ENCODE peak calls at places on chromosomes 1 and 21, in seven cellular contexts. H, S, F, W, U, J and I are unnamed samples.

GRCh38 chr1:60527567-60527966 is 454.0 kb upstream of the C1orf87 start:
- DNase-seq in U (no peak), H (no peak), J (no peak), W (no peak), F (no peak), S (no peak), I (no peak)

GRCh38 chr1:246785536-246786111 is 61.4 kb downstream of the SCCPDH start:
- DNase-seq in U (no peak), H (no peak), W (peak; percentile 11), S (no peak), F (no peak), J (no peak), I (no peak)

GRCh38 chr1:155053531-155054105 is 2.5 kb downstream of the ADAM15 start:
- DNase-seq in S (no peak), F (no peak), H (no peak), U (no peak), J (no peak), W (no peak), I (no peak)

GRCh38 chr1:33241866-33242265 is 14.4 kb upstream of the ZNF362 start:
- DNase-seq in W (no peak), S (no peak), F (no peak), J (no peak), U (no peak), H (no peak), I (no peak)

GRCh38 chr1:14977338-14977931 is 176.1 kb upstream of the TMEM51 start:
- DNase-seq in U (no peak), S (no peak), H (no peak), W (no peak), J (no peak), F (no peak), I (no peak)

GRCh38 chr1:184270556-184270955 is 116.3 kb upstream of the C1orf21 start:
- DNase-seq in W (no peak), J (no peak), S (no peak), F (no peak), U (no peak), H (no peak), I (no peak)

GRCh38 chr1:29876441-29876840 is 640.1 kb downstream of the PTPRU start:
- DNase-seq in U (no peak), H (no peak), S (no peak), F (no peak), W (no peak), J (no peak), I (no peak)

GRCh38 chr1:161838885-161839284 is 72.8 kb downstream of the ATF6 start:
- DNase-seq in W (no peak), J (no peak), F (no peak), S (no peak), H (no peak), U (no peak), I (no peak)

GRCh38 chr21:41290106-41290799 is 26.3 kb upstream of the FAM3B start:
- DNase-seq in U (no peak), W (no peak), F (no peak), H (no peak), S (no peak), J (no peak), I (no peak)

GRCh38 chr1:33660244-33660643 is 187.8 kb downstream of the ZSCAN20 start:
- DNase-seq in U (no peak), H (no peak), W (no peak), J (no peak), S (no peak), F (no peak), I (no peak)

GRCh38 chr1:80143361-80143760 is 1136.8 kb upstream of the ADGRL4 start:
- DNase-seq in F (no peak), J (no peak), W (no peak), S (no peak), H (no peak), U (no peak), I (no peak)

GRCh38 chr1:38958967-38959366 is 17.3 kb upstream of the RHBDL2 start:
- DNase-seq in S (no peak), U (no peak), J (no peak), H (no peak), W (no peak), F (no peak), I (no peak)

GRCh38 chr1:178485467-178486098 is 11.2 kb downstream of the CLEC20A start:
- DNase-seq in S (no peak), J (no peak), H (no peak), F (no peak), U (no peak), W (no peak), I (no peak)

DNA sequence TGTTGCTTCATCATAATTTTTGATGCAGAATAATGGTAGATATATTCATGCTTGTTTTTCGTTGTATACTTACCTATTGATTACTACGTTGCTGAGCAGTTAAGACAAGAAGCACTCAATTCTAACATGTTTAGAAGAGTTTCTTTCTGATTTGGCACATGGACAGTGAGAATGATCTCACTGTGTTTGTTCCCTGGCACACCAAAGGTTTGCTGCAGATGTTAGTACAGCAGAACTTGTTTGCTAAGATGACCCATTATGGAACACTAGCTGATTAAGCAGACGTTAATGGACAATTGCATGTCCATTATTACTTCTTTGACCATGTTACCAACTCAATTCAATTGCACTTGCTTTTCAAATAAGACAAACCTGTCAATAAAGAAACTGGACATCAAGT is 184.7 kb upstream of the SGIP1 start:
- DNase-seq in U (no peak), F (no peak), J (no peak), S (no peak), W (no peak), H (no peak), I (no peak)
- H3K4me1 ChIP-seq in U (no peaks in the 10 kb centered on the region), F (peaks cover 77% of the 10 kb centered on the region), J (no peaks in the 10 kb centered on the region), S (no peaks in the 10 kb centered on the region), W (peaks cover 20% of the 10 kb centered on the region), H (peaks cover 28% of the 10 kb centered on the region), I (peaks cover 33% of the 10 kb centered on the region)

GRCh38 chr21:46111857-46112730 is 14.2 kb downstream of the COL6A2 start:
- DNase-seq in S (peak; percentile 19), J (peak; percentile 27), W (no peak), F (peak; percentile 21), H (peak; percentile 9), U (peak; percentile 13), I (peak; percentile 34)
- H3K36me3 ChIP-seq in S (no peaks in the 10 kb centered on the region), J (no peaks in the 10 kb centered on the region), W (no peaks in the 10 kb centered on the region), F (peaks cover 33% of the 10 kb centered on the region), H (peaks cover 14% of the 10 kb centered on the region), U (no peaks in the 10 kb centered on the region), I (no peaks in the 10 kb centered on the region)

GRCh38 chr1:109740615-109741373 is at the start of gene GSTM3:
- DNase-seq in S (no peak), J (no peak), U (no peak), H (no peak), W (no peak), F (no peak), I (no peak)

DNA sequence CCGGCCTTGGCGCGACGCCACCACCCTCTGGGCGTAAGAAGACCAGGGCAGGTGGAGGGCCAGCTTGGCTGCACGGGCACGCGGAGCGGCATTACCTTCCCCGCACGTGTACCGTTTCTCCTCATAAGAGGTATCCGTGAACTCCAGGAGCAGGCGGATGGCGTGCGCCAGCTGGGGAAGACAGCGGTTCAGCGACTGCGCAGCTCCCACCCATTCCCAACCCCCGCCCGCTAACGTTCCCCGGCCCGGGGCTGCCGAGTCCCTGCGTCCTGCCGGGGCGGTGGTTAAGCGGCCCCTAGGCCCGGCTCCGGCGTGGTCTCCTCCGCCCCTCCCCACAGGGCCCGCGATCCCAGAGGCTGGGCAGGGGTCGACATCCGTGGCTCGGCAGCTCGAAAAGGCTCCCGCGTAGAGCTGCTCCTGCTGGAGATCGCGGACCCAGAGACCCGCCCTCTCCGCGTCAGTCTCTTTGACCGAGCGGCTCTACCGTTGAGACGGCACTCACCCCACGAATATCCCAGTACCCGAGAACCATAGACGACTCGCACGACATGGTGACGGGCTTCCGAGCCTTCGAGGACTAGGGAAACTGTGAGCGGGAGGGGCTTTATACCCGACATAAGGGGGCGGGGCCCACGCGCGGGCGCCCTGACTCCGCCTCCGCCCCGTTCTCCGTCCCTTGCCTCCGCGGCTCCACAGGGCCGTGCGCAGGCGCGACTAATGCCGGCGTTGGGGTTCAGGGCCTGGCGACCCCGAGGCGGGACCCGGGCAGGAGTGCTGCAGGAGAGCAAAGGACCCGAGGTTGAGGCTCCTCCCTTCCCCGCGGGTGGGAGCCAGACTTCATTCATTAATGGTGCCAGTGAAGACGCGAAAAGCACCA is 862 bp downstream of the GSTM3 start:
- DNase-seq in F (peak; percentile 87), J (peak; percentile 82), U (peak; percentile 78), W (no peak), H (peak; percentile 61), S (peak; percentile 82), I (peak; percentile 72)
- TF ChIP-seq POLR2A in F (peak; percentile 83), J (peak; percentile 83), U (peak; percentile 87), W (no peak), H (peak; percentile 91), S (peak; percentile 78), I (peak; percentile 80)

DNA sequence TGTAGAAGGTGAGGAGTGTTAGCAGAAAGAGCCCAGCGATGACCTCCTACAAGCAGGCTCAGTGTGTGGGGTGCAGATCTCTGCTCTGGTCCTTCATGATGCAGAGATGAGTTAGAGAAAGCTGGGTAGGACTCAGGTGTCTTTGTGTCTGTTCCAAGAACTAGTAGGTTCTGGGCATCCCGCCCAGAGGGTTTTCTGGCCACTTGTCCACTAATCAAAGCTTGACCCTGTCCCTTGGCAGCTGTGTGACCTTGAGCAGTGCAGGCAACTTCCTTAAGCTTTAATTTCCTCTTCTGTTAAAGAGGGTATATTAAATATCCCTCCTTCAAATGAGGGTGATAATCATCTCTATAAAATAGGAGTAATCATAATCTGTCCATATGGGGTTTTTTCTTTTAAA is 54.7 kb upstream of the WNT4 start:
- DNase-seq in H (no peak), J (no peak), F (no peak), S (no peak), U (no peak), W (no peak), I (no peak)
- H3K4me1 ChIP-seq in H (no peaks in the 10 kb centered on the region), J (no peaks in the 10 kb centered on the region), F (no peaks in the 10 kb centered on the region), S (no peaks in the 10 kb centered on the region), U (no peaks in the 10 kb centered on the region), W (no peaks in the 10 kb centered on the region), I (no peaks in the 10 kb centered on the region)